ENCODE peak calls at places on chromosomes 2 and 18, in eight cellular contexts. S is stimulated activated naive B cell treated with anti-CD40 and anti-IgM and Interleukin-4, amounts not matched to agents 10 μg/mL and 1 μg/mL and 100 μg/mL, for 72 hours; B is activated CD4-positive, alpha-beta T cell treated with anti-CD3 and anti-CD28 coated beads, Interleukin-2, amount 50 U/mL, for 1 hour; C is mammary epithelial cell; R is NCI-H2081; A is HEK293T; O is mesenchymal stem cell; M is T1000. F is an unnamed sample.
A peak's percentile ranks its signal among the peaks of the same experiment; 100 is the strongest.

GRCh38 chr18:23377669-23378469 is 75.2 kb upstream of the RIOK3 start:
- DNase-seq in S (no peak), B (no peak), C (peak; percentile 77), R (no peak), A (no peak), O (peak; percentile 91), M (no peak), F (no peak)

GRCh38 chr2:240599141-240599583 is 12.6 kb downstream of the CAPN10 start:
- DNase-seq in S (no peak), B (no peak), C (no peak), R (no peak), A (no peak), O (no peak), M (no peak), F (no peak)

GRCh38 chr2:201244829-201245228 is 15.5 kb upstream of the CASP8 start:
- DNase-seq in S (no peak), B (no peak), C (no peak), R (no peak), A (no peak), O (no peak), M (no peak), F (no peak)

GRCh38 chr2:230418341-230419016 is 2.5 kb downstream of the SP100 start:
- DNase-seq in S (no peak), B (no peak), C (peak; percentile 57), R (no peak), A (no peak), O (peak; percentile 68), M (no peak), F (no peak)

GRCh38 chr2:13335862-13336535 is 619.3 kb downstream of the TRIB2 start:
- DNase-seq in S (no peak), B (no peak), C (no peak), R (no peak), A (no peak), O (no peak), M (no peak), F (no peak)

GRCh38 chr2:144015655-144016245 is 504.2 kb downstream of the ZEB2 start:
- DNase-seq in S (no peak), B (no peak), C (peak; percentile 60), R (no peak), A (no peak), O (peak; percentile 52), M (no peak), F (no peak)

GRCh38 chr2:128395640-128396499 is 77.2 kb upstream of the HS6ST1 start:
- DNase-seq in S (no peak), B (no peak), C (no peak), R (no peak), A (no peak), O (peak; percentile 11), M (no peak), F (no peak)

GRCh38 chr2:191478754-191479679 is 198.9 kb upstream of the NABP1 start:
- DNase-seq in S (no peak), B (no peak), C (no peak), R (no peak), A (no peak), O (no peak), M (no peak), F (no peak)

GRCh38 chr2:122866095-122866494 is 1110.6 kb downstream of the TSN start:
- DNase-seq in S (no peak), B (no peak), C (peak; percentile 46), R (no peak), A (no peak), O (no peak), M (no peak), F (no peak)

GRCh38 chr2:2832657-2833056 is 501.6 kb upstream of the MYT1L start:
- DNase-seq in S (no peak), B (no peak), C (no peak), R (no peak), A (no peak), O (no peak), M (no peak), F (no peak)

GRCh38 chr2:102410952-102411351 is 12.0 kb upstream of the IL18RAP start:
- DNase-seq in S (no peak), B (no peak), C (no peak), R (no peak), A (no peak), O (no peak), M (no peak), F (no peak)

GRCh38 chr2:183614797-183615429 is 490.7 kb downstream of the NUP35 start:
- DNase-seq in S (no peak), B (no peak), C (no peak), R (no peak), A (no peak), O (no peak), M (no peak), F (no peak)

GRCh38 chr2:149579972-149580882 is 7.3 kb downstream of the MMADHC start:
- DNase-seq in S (no peak), B (no peak), C (no peak), R (no peak), A (no peak), O (peak; percentile 76), M (no peak), F (no peak)

GRCh38 chr2:28753043-28753683 is 1.5 kb downstream of the PPP1CB start:
- DNase-seq in S (no peak), B (peak; percentile 42), C (peak; percentile 79), R (no peak), A (peak; percentile 22), O (peak; percentile 86), M (no peak), F (peak; percentile 66)

GRCh38 chr18:3675446-3675845 is 225.5 kb downstream of the TGIF1 start:
- DNase-seq in S (no peak), B (no peak), C (peak; percentile 59), R (no peak), A (no peak), O (no peak), M (peak; percentile 2), F (no peak)

GRCh38 chr2:157751462-157752058 is 122.9 kb upstream of the ACVR1C start:
- DNase-seq in S (peak; percentile 41), B (peak; percentile 6), C (peak; percentile 95), R (peak; percentile 76), A (no peak), O (peak; percentile 30), M (no peak), F (no peak)

GRCh38 chr2:48365476-48365875 is 164.5 kb upstream of the STON1 start:
- DNase-seq in S (no peak), B (no peak), C (no peak), R (no peak), A (no peak), O (no peak), M (no peak), F (no peak)

GRCh38 chr2:200104015-200104414 is 148.6 kb downstream of the MAIP1 start:
- DNase-seq in S (no peak), B (no peak), C (peak; percentile 33), R (no peak), A (no peak), O (peak; percentile 66), M (no peak), F (no peak)

GRCh38 chr2:119255760-119256573 is 32.3 kb downstream of the STEAP3 start:
- DNase-seq in S (no peak), B (no peak), C (peak; percentile 90), R (peak; percentile 26), A (no peak), O (peak; percentile 98), M (peak; percentile 68), F (no peak)

GRCh38 chr18:56632070-56633022 is 6.0 kb downstream of the TXNL1 start:
- DNase-seq in S (no peak), B (no peak), C (no peak), R (no peak), A (no peak), O (no peak), M (no peak), F (no peak)

GRCh38 chr2:8673381-8673780 is 8.5 kb upstream of the ID2 start:
- DNase-seq in S (no peak), B (no peak), C (no peak), R (no peak), A (no peak), O (no peak), M (no peak), F (no peak)

GRCh38 chr2:240391111-240392051 is 44.1 kb upstream of the GPC1 start:
- DNase-seq in S (no peak), B (no peak), C (no peak), R (no peak), A (no peak), O (no peak), M (no peak), F (no peak)

GRCh38 chr18:79639072-79639829 is 40.4 kb upstream of the CTDP1 start:
- DNase-seq in S (no peak), B (no peak), C (no peak), R (no peak), A (no peak), O (no peak), M (no peak), F (no peak)

GRCh38 chr18:3453540-3454364 is 3.8 kb downstream of the TGIF1 start:
- DNase-seq in S (peak; percentile 31), B (peak; percentile 20), C (peak; percentile 96), R (no peak), A (no peak), O (peak; percentile 98), M (no peak), F (no peak)

GRCh38 chr2:195414479-195414878 is 242.5 kb upstream of the SLC39A10 start:
- DNase-seq in S (no peak), B (no peak), C (no peak), R (peak; percentile 18), A (no peak), O (no peak), M (no peak), F (no peak)

GRCh38 chr2:147451131-147451530 is 393.7 kb upstream of the ACVR2A start:
- DNase-seq in S (no peak), B (no peak), C (no peak), R (no peak), A (no peak), O (no peak), M (no peak), F (no peak)

GRCh38 chr2:24739355-24740025 is 53.7 kb downstream of the PTRHD1 start:
- DNase-seq in S (no peak), B (no peak), C (no peak), R (no peak), A (no peak), O (no peak), M (no peak), F (no peak)

GRCh38 chr2:188765522-188765921 is 208.7 kb upstream of the COL3A1 start:
- DNase-seq in S (no peak), B (no peak), C (peak; percentile 63), R (no peak), A (peak; percentile 21), O (peak; percentile 72), M (no peak), F (no peak)

GRCh38 chr2:237714690-237715458 is 83.7 kb upstream of the RBM44 start:
- DNase-seq in S (no peak), B (no peak), C (no peak), R (no peak), A (no peak), O (peak; percentile 81), M (no peak), F (no peak)

GRCh38 chr2:147495741-147496140 is 349.1 kb upstream of the ACVR2A start:
- DNase-seq in S (no peak), B (no peak), C (no peak), R (no peak), A (no peak), O (no peak), M (no peak), F (no peak)

GRCh38 chr18:52781113-52781512 is 441.1 kb downstream of the DCC start:
- DNase-seq in S (no peak), B (no peak), C (no peak), R (no peak), A (no peak), O (no peak), M (no peak), F (no peak)

F was measured in LNCaP clone FGC.